ENCODE peak calls at places on chromosomes 5 and 9, in four cellular contexts. One of them, this sample, is unnamed.

GRCh38 chr5:134825212-134825611 is 20.6 kb upstream of the C5orf24 start:
- DNase-seq in SK-N-SH: no peak
- DNase-seq in HepG2: no peak
- DNase-seq in K562: no peak
- DNase-seq in this sample: no peak

GRCh38 chr9:72315089-72315509 is 49.9 kb downstream of the ZFAND5 start:
- DNase-seq in HepG2: no peak
- DNase-seq in SK-N-SH: no peak
- DNase-seq in K562: no peak
- DNase-seq in this sample: no peak

GRCh38 chr5:171207256-171207866 is 101.7 kb upstream of the TLX3 start:
- DNase-seq in K562: peak
- DNase-seq in SK-N-SH: peak
- DNase-seq in HepG2: peak
- DNase-seq in this sample: no peak

GRCh38 chr9:84374516-84374915 is 34.0 kb upstream of the SLC28A3 start:
- DNase-seq in HepG2: no peak
- DNase-seq in SK-N-SH: no peak
- DNase-seq in K562: no peak
- DNase-seq in this sample: no peak

GRCh38 chr5:32505718-32506117 is 61.2 kb upstream of the ZFR start:
- DNase-seq in HepG2: no peak
- DNase-seq in SK-N-SH: no peak
- DNase-seq in K562: no peak
- DNase-seq in this sample: no peak

GRCh38 chr5:142012186-142012785 is 541 bp downstream of the GNPDA1 start:
- DNase-seq in K562: peak
- DNase-seq in SK-N-SH: peak
- DNase-seq in HepG2: peak
- DNase-seq in this sample: peak

GRCh38 chr5:97797994-97798451 is 615.0 kb upstream of the RIOK2 start:
- DNase-seq in SK-N-SH: no peak
- DNase-seq in K562: no peak
- DNase-seq in HepG2: no peak
- DNase-seq in this sample: no peak

GRCh38 chr5:90119531-90119940 is 290.0 kb downstream of the CETN3 start:
- DNase-seq in K562: no peak
- DNase-seq in SK-N-SH: no peak
- DNase-seq in HepG2: no peak
- DNase-seq in this sample: no peak

GRCh38 chr5:158320934-158321333 is 462.0 kb upstream of the CLINT1 start:
- DNase-seq in K562: no peak
- DNase-seq in HepG2: no peak
- DNase-seq in SK-N-SH: no peak
- DNase-seq in this sample: no peak

GRCh38 chr9:123338710-123339665 is 17.0 kb upstream of the CRB2 start:
- DNase-seq in HepG2: no peak
- DNase-seq in K562: peak
- DNase-seq in SK-N-SH: no peak
- DNase-seq in this sample: no peak
- TF ChIP-seq FOXJ3 in HepG2: no peak
- TF ChIP-seq FOXJ3 in K562: no peak
- TF ChIP-seq FOXJ3 in SK-N-SH: no peak
- TF ChIP-seq FOXJ3 in this sample: no peak

DNA sequence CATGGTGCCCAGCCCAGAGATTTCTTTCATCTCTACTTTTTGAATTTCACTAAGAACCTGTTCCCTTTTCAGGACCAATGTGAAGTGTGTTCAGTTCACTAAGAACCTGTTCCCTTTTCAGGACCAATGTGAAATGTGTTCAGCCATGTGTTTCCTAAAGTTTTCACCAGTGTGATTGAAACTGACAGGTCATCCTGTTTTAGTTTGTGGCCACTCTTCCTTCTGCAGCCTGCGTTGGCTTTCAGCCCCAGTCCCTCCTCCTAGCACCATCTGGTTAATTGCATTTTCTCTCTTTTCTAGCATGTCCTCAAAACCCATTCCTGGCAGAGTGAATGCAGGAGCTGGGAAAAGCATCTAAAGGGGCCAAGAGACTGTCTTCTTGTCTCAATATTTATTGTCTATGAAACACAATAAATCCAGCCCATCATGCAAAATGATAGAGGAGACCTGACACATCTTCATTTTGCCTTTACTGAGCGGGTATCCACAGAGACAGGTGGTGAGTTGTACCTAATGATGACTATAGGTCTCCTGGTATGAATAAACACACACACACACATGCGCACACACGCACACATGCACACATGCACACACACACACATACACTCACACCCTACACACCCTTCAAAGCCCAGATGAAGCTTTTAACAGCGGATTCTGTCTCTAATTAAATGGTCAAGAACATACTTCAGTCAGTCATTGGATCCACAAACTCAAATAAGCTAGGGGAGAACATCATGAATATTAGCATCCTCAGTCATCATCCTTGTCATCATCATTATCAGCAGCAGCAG is 6.1 kb upstream of the PANK3 start:
- DNase-seq in SK-N-SH: peak
- DNase-seq in K562: no peak
- DNase-seq in HepG2: no peak
- DNase-seq in this sample: no peak
- TF ChIP-seq FOXJ3 in SK-N-SH: peak
- TF ChIP-seq FOXJ3 in K562: no peak
- TF ChIP-seq FOXJ3 in HepG2: no peak
- TF ChIP-seq FOXJ3 in this sample: no peak

GRCh38 chr5:96788112-96788749 is 19.5 kb downstream of the ERAP1 start:
- DNase-seq in HepG2: no peak
- DNase-seq in SK-N-SH: no peak
- DNase-seq in K562: no peak
- DNase-seq in this sample: no peak
- TF ChIP-seq FOXJ3 in HepG2: no peak
- TF ChIP-seq FOXJ3 in SK-N-SH: no peak
- TF ChIP-seq FOXJ3 in K562: no peak
- TF ChIP-seq FOXJ3 in this sample: no peak

GRCh38 chr9:113488490-113488889 is 25.0 kb downstream of the RGS3 start:
- DNase-seq in SK-N-SH: no peak
- DNase-seq in K562: no peak
- DNase-seq in HepG2: no peak
- DNase-seq in this sample: no peak
- TF ChIP-seq FOXJ3 in SK-N-SH: no peak
- TF ChIP-seq FOXJ3 in K562: no peak
- TF ChIP-seq FOXJ3 in HepG2: no peak
- TF ChIP-seq FOXJ3 in this sample: no peak

DNA sequence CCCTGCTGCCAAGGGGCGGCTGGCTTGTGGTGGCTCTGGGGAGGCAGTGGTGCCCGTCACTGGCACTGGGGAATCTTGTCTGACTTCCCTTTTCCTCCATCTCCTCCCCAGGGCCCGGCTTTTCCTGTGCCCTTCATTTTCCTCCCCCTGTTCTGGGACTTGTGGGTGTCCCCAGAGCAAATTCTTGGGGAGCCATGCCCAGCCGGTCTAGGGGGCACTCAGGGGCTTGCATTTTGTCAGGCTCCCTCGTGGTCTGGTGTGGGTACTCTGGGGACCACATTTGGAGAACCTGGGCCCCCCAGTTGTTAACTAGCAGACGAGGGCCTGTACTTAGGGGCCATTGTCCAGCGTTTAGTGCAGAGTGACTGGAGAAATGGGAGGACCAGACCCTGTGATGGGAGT is 105.2 kb upstream of the IER5L start:
- DNase-seq in SK-N-SH: no peak
- DNase-seq in HepG2: no peak
- DNase-seq in K562: no peak
- DNase-seq in this sample: no peak
- TF ChIP-seq FOXJ3 in SK-N-SH: no peak
- TF ChIP-seq FOXJ3 in HepG2: no peak
- TF ChIP-seq FOXJ3 in K562: no peak
- TF ChIP-seq FOXJ3 in this sample: no peak

DNA sequence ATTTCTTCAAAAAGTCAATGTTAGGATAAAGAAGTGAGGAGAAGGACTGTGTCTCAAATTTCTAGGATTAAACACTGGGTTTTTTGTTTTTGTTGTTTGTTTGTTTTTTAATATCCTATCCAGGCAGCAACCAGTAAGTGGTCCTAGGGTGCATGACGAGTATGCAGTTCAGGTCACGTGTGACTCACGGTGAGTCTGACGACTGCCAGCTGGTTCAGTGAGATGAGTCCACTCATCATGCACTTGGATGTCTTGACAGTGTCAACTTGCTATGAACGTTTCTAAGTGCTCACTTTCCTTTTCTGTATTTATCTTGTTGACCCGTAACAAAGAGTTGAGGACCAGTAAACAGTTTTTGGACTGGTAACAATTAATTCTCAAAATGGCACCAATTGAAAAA is 32.7 kb downstream of the ATG10 start:
- DNase-seq in K562: peak
- DNase-seq in SK-N-SH: no peak
- DNase-seq in HepG2: no peak
- DNase-seq in this sample: no peak
- TF ChIP-seq FOXJ3 in K562: no peak
- TF ChIP-seq FOXJ3 in SK-N-SH: no peak
- TF ChIP-seq FOXJ3 in HepG2: no peak
- TF ChIP-seq FOXJ3 in this sample: no peak

DNA sequence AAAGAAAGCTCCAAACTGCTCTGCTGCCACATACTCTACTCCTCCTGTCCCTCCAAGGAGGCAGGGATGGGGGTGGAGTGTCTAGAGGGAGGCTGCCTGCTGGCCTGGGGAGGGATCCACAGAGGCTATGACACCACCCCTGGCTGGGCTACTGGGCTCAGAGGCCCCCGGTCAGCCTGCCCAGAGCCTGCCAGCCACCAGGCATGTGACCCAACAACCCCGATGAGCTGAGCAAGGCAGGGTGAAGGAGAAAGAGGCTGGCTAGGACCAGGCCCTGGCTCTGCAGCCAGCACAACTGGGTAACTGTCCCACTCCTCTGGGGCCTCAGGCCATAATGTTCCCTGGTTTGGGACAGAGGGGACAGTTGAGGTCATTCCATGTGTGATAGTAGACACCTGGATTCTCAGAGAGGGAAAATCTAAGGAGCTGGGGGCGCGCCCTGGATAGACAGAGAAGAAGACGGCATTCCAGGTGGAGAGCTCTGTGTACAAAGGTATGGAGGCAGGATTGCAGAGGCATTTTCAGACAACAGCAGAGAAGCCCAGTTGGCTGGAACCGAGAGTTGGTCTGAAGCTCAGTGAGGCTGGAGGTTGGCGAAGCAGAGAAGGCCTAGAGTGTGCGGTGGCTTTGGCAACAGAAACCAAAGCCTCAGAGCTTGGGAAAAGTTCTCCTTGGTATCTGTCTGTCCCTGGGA is 33.8 kb upstream of the IL17B start:
- DNase-seq in SK-N-SH: no peak
- DNase-seq in HepG2: no peak
- DNase-seq in K562: no peak
- DNase-seq in this sample: no peak
- TF ChIP-seq FOXJ3 in SK-N-SH: no peak
- TF ChIP-seq FOXJ3 in HepG2: no peak
- TF ChIP-seq FOXJ3 in K562: no peak
- TF ChIP-seq FOXJ3 in this sample: no peak

This sample was measured in WTC11.